ENCODE peak calls at places on chromosomes 7 and 10, in seven cellular contexts. One of them, this sample, is unnamed.

GRCh38 chr10:121702351-121703320 is 104.4 kb upstream of the FGFR2 start:
- DNase-seq in psoas muscle: no peak
- DNase-seq in fibroblast of pulmonary artery: peak
- DNase-seq in body of pancreas: no peak
- DNase-seq in Peyer's patch: no peak
- DNase-seq in glutamatergic neuron: no peak
- DNase-seq in uterus: no peak
- DNase-seq in this sample: no peak

GRCh38 chr7:4951903-4952636 is 6.9 kb downstream of the MMD2 start:
- DNase-seq in psoas muscle: no peak
- DNase-seq in fibroblast of pulmonary artery: peak
- DNase-seq in body of pancreas: no peak
- DNase-seq in Peyer's patch: no peak
- DNase-seq in glutamatergic neuron: no peak
- DNase-seq in uterus: no peak
- DNase-seq in this sample: no peak

GRCh38 chr10:43121444-43121843 is 16.8 kb upstream of the CSGALNACT2 start:
- DNase-seq in psoas muscle: peak
- DNase-seq in fibroblast of pulmonary artery: no peak
- DNase-seq in body of pancreas: peak
- DNase-seq in Peyer's patch: no peak
- DNase-seq in glutamatergic neuron: no peak
- DNase-seq in uterus: no peak
- DNase-seq in this sample: no peak

GRCh38 chr7:132150711-132151110 is 425.6 kb downstream of the PLXNA4 start:
- DNase-seq in psoas muscle: no peak
- DNase-seq in fibroblast of pulmonary artery: no peak
- DNase-seq in body of pancreas: no peak
- DNase-seq in Peyer's patch: no peak
- DNase-seq in glutamatergic neuron: no peak
- DNase-seq in uterus: no peak
- DNase-seq in this sample: no peak

GRCh38 chr7:142562688-142563087 is 186.6 kb upstream of the PRSS1 start:
- DNase-seq in psoas muscle: no peak
- DNase-seq in fibroblast of pulmonary artery: no peak
- DNase-seq in body of pancreas: no peak
- DNase-seq in Peyer's patch: no peak
- DNase-seq in glutamatergic neuron: no peak
- DNase-seq in uterus: no peak
- DNase-seq in this sample: no peak

GRCh38 chr10:18681971-18682403 is 22.8 kb downstream of the ARL5B start:
- DNase-seq in psoas muscle: no peak
- DNase-seq in fibroblast of pulmonary artery: peak
- DNase-seq in body of pancreas: no peak
- DNase-seq in Peyer's patch: no peak
- DNase-seq in glutamatergic neuron: no peak
- DNase-seq in uterus: no peak
- DNase-seq in this sample: no peak

GRCh38 chr7:121302214-121302745 is 26.5 kb upstream of the WNT16 start:
- DNase-seq in psoas muscle: no peak
- DNase-seq in fibroblast of pulmonary artery: no peak
- DNase-seq in body of pancreas: no peak
- DNase-seq in Peyer's patch: no peak
- DNase-seq in glutamatergic neuron: no peak
- DNase-seq in uterus: no peak
- DNase-seq in this sample: no peak

GRCh38 chr7:156497776-156498509 is 142.6 kb upstream of the RNF32 start:
- DNase-seq in psoas muscle: no peak
- DNase-seq in fibroblast of pulmonary artery: no peak
- DNase-seq in body of pancreas: no peak
- DNase-seq in Peyer's patch: no peak
- DNase-seq in glutamatergic neuron: no peak
- DNase-seq in uterus: no peak
- DNase-seq in this sample: no peak

GRCh38 chr7:31335889-31336201 is 4.7 kb downstream of the NEUROD6 start:
- DNase-seq in psoas muscle: no peak
- DNase-seq in fibroblast of pulmonary artery: no peak
- DNase-seq in body of pancreas: no peak
- DNase-seq in Peyer's patch: no peak
- DNase-seq in glutamatergic neuron: no peak
- DNase-seq in uterus: no peak
- DNase-seq in this sample: no peak

GRCh38 chr10:91073301-91073780 is 147.1 kb upstream of the PCGF5 start:
- DNase-seq in psoas muscle: no peak
- DNase-seq in fibroblast of pulmonary artery: no peak
- DNase-seq in body of pancreas: no peak
- DNase-seq in Peyer's patch: no peak
- DNase-seq in glutamatergic neuron: no peak
- DNase-seq in uterus: no peak
- DNase-seq in this sample: no peak

GRCh38 chr7:24346129-24346528 is 62.1 kb downstream of the NPY start:
- DNase-seq in psoas muscle: no peak
- DNase-seq in fibroblast of pulmonary artery: no peak
- DNase-seq in body of pancreas: no peak
- DNase-seq in Peyer's patch: no peak
- DNase-seq in glutamatergic neuron: no peak
- DNase-seq in uterus: no peak
- DNase-seq in this sample: no peak

GRCh38 chr7:28405662-28406061 is 6.7 kb upstream of the CREB5 start:
- DNase-seq in psoas muscle: peak
- DNase-seq in fibroblast of pulmonary artery: peak
- DNase-seq in body of pancreas: peak
- DNase-seq in Peyer's patch: no peak
- DNase-seq in glutamatergic neuron: no peak
- DNase-seq in uterus: peak
- DNase-seq in this sample: no peak
- TF ChIP-seq CTCF in psoas muscle: no peak
- TF ChIP-seq CTCF in fibroblast of pulmonary artery: no peak
- TF ChIP-seq CTCF in body of pancreas: no peak
- TF ChIP-seq CTCF in Peyer's patch: no peak
- TF ChIP-seq CTCF in glutamatergic neuron: no peak
- TF ChIP-seq CTCF in uterus: no peak
- TF ChIP-seq CTCF in this sample: no peak

GRCh38 chr10:113287592-113287991 is 265.3 kb upstream of the HABP2 start:
- DNase-seq in psoas muscle: no peak
- DNase-seq in fibroblast of pulmonary artery: no peak
- DNase-seq in body of pancreas: no peak
- DNase-seq in Peyer's patch: no peak
- DNase-seq in glutamatergic neuron: no peak
- DNase-seq in uterus: no peak
- DNase-seq in this sample: no peak
- TF ChIP-seq CTCF in psoas muscle: no peak
- TF ChIP-seq CTCF in fibroblast of pulmonary artery: no peak
- TF ChIP-seq CTCF in body of pancreas: no peak
- TF ChIP-seq CTCF in Peyer's patch: no peak
- TF ChIP-seq CTCF in glutamatergic neuron: no peak
- TF ChIP-seq CTCF in uterus: no peak
- TF ChIP-seq CTCF in this sample: no peak

DNA sequence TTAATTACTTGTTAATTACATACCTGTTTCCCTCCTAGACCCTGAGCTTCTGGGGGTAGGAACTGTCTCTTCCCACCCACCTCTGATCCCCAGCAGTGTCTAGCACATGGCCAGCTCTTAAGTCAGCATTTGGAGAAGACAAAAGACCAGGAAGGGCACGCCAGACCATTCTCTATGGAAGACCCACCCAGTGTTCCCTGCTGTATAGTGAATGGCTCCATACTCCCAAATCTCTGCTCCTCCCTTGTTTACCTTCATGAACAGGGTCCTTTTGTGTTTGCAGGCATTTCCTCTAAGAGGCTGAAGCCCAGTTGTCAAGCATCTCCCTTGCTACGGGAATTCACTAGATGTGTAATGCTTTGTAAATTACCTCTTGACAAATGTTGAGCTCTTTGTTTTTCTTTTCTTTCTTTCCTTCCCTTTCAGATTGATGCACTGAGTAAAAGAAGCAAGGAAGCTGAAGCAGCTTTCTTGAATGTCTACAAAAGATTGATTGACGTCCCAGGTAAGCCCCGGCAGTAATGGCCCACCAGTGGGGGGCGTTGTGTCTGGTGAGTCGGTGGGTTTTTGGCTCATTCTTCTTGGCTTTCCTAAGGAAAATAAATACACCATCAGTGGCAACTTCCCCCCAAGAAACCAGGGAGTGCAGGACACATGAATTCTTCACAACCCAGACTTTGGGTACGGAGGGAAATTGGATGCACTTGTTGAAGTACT is 216.6 kb upstream of the SH2B2 start:
- DNase-seq in psoas muscle: no peak
- DNase-seq in fibroblast of pulmonary artery: no peak
- DNase-seq in body of pancreas: no peak
- DNase-seq in Peyer's patch: no peak
- DNase-seq in glutamatergic neuron: no peak
- DNase-seq in uterus: no peak
- DNase-seq in this sample: no peak
- TF ChIP-seq CTCF in psoas muscle: no peak
- TF ChIP-seq CTCF in fibroblast of pulmonary artery: no peak
- TF ChIP-seq CTCF in body of pancreas: no peak
- TF ChIP-seq CTCF in Peyer's patch: no peak
- TF ChIP-seq CTCF in glutamatergic neuron: no peak
- TF ChIP-seq CTCF in uterus: no peak
- TF ChIP-seq CTCF in this sample: no peak

GRCh38 chr7:91267558-91267955 is 3.3 kb downstream of the FZD1 start:
- DNase-seq in psoas muscle: no peak
- DNase-seq in fibroblast of pulmonary artery: no peak
- DNase-seq in body of pancreas: no peak
- DNase-seq in Peyer's patch: no peak
- DNase-seq in glutamatergic neuron: no peak
- DNase-seq in uterus: no peak
- DNase-seq in this sample: no peak
- TF ChIP-seq CTCF in psoas muscle: no peak
- TF ChIP-seq CTCF in fibroblast of pulmonary artery: no peak
- TF ChIP-seq CTCF in body of pancreas: no peak
- TF ChIP-seq CTCF in Peyer's patch: no peak
- TF ChIP-seq CTCF in glutamatergic neuron: no peak
- TF ChIP-seq CTCF in uterus: no peak
- TF ChIP-seq CTCF in this sample: no peak

GRCh38 chr7:83468251-83468739 is 180.6 kb downstream of the SEMA3E start:
- DNase-seq in psoas muscle: peak
- DNase-seq in fibroblast of pulmonary artery: peak
- DNase-seq in body of pancreas: peak
- DNase-seq in Peyer's patch: peak
- DNase-seq in glutamatergic neuron: peak
- DNase-seq in uterus: peak
- DNase-seq in this sample: peak
- TF ChIP-seq CTCF in psoas muscle: no peak
- TF ChIP-seq CTCF in fibroblast of pulmonary artery: no peak
- TF ChIP-seq CTCF in body of pancreas: no peak
- TF ChIP-seq CTCF in Peyer's patch: no peak
- TF ChIP-seq CTCF in glutamatergic neuron: no peak
- TF ChIP-seq CTCF in uterus: no peak
- TF ChIP-seq CTCF in this sample: peak

This sample was measured in osteocyte.